ENCODE peak calls at places on chromosomes 6 and 20, in nine cellular contexts. T is GM23338, R is neural progenitor cell, G is GM23248, H is MM.1S, W is PC-3, X is HCT116, F is OCI-LY7, L is SK-N-SH. V is an unnamed sample.

GRCh38 chr6:16676978-16677377 is 84.3 kb downstream of the ATXN1 start:
- DNase-seq in H (no peak), G (peak; percentile 31), W (peak; percentile 47), L (no peak), F (no peak), T (peak; percentile 14), R (peak; percentile 19), X (peak; percentile 66), V (no peak)

GRCh38 chr20:59829415-59830106 is 103.9 kb downstream of the SYCP2 start:
- DNase-seq in T (no peak), L (no peak), H (no peak), F (no peak), R (no peak), X (no peak), W (no peak), G (no peak), V (no peak)

GRCh38 chr6:75206338-75207210 is 721 bp upstream of the COL12A1 start:
- DNase-seq in F (no peak), T (peak; percentile 32), R (peak; percentile 48), W (no peak), H (no peak), L (peak; percentile 18), G (peak; percentile 81), X (no peak), V (peak; percentile 32)

GRCh38 chr6:158661156-158661555 is 11.3 kb downstream of the SYTL3 start:
- DNase-seq in W (peak; percentile 44), F (no peak), T (peak; percentile 51), L (no peak), X (no peak), R (no peak), H (no peak), G (no peak), V (no peak)

GRCh38 chr6:33967966-33968724 is 164.3 kb upstream of the MLN start:
- DNase-seq in W (peak; percentile 37), G (peak; percentile 29), T (peak; percentile 82), R (peak; percentile 67), X (peak; percentile 13), H (no peak), F (no peak), L (peak; percentile 64), V (no peak)

GRCh38 chr6:134258849-134259306 is 59.0 kb downstream of the SGK1 start:
- DNase-seq in T (no peak), L (no peak), X (no peak), R (no peak), G (no peak), F (no peak), H (no peak), W (no peak), V (no peak)

GRCh38 chr6:75643173-75643572 is 41.5 kb downstream of the SENP6 start:
- DNase-seq in X (no peak), G (peak; percentile 2), F (no peak), R (no peak), L (no peak), T (no peak), H (no peak), W (no peak), V (no peak)

GRCh38 chr20:56929606-56930005 is 300.5 kb downstream of the TFAP2C start:
- DNase-seq in H (no peak), W (no peak), F (no peak), R (peak; percentile 26), G (no peak), T (peak; percentile 47), L (no peak), X (no peak), V (no peak)

GRCh38 chr6:20706293-20707165 is 172.3 kb downstream of the CDKAL1 start:
- DNase-seq in G (peak; percentile 20), T (no peak), L (no peak), X (peak; percentile 7), W (no peak), R (no peak), H (no peak), F (no peak), V (peak; percentile 20)

GRCh38 chr6:122770835-122771601 is 8.5 kb upstream of the FABP7 start:
- DNase-seq in H (no peak), T (peak; percentile 58), F (no peak), W (peak; percentile 40), L (no peak), X (no peak), R (peak; percentile 34), G (no peak), V (peak; percentile 20)

GRCh38 chr6:122530440-122531046 is 58.9 kb upstream of the SERINC1 start:
- DNase-seq in F (peak; percentile 64), X (peak; percentile 62), T (peak; percentile 92), W (peak; percentile 82), G (peak; percentile 77), L (peak; percentile 44), R (peak; percentile 74), H (peak; percentile 72), V (peak; percentile 81)

GRCh38 chr6:157659536-157660271 is 163.3 kb upstream of the SNX9 start:
- DNase-seq in G (no peak), W (no peak), T (no peak), H (no peak), L (no peak), F (no peak), R (no peak), X (no peak), V (no peak)

GRCh38 chr6:169702640-169703246 is 817 bp downstream of the C6orf120 start:
- DNase-seq in F (peak; percentile 50), G (peak; percentile 53), L (peak; percentile 68), H (peak; percentile 12), T (peak; percentile 44), R (peak; percentile 48), X (no peak), W (peak; percentile 23), V (peak; percentile 53)

GRCh38 chr6:27129917-27130316 is 117.6 kb upstream of the PRSS16 start:
- DNase-seq in G (no peak), F (no peak), W (no peak), L (no peak), H (no peak), R (no peak), X (no peak), T (no peak), V (no peak)

GRCh38 chr6:50145125-50145524 is 95.4 kb upstream of the DEFB112 start:
- DNase-seq in X (no peak), T (peak; percentile 31), R (peak; percentile 5), L (peak; percentile 12), W (peak; percentile 39), G (peak; percentile 27), H (no peak), F (peak; percentile 3), V (no peak)

GRCh38 chr20:25991051-25991755 is 294.6 kb upstream of the ZNF337 start:
- DNase-seq in G (no peak), R (no peak), X (no peak), H (no peak), L (no peak), W (no peak), F (no peak), T (no peak), V (no peak)

GRCh38 chr20:25984933-25985332 is 288.3 kb upstream of the ZNF337 start:
- DNase-seq in F (no peak), T (no peak), L (no peak), R (no peak), W (no peak), H (no peak), G (peak; percentile 69), X (no peak), V (no peak)

GRCh38 chr20:25985597-25985996 is 288.9 kb upstream of the ZNF337 start:
- DNase-seq in W (no peak), T (no peak), R (no peak), H (no peak), L (no peak), X (no peak), F (no peak), G (no peak), V (no peak)

GRCh38 chr20:25989196-25989595 is 292.5 kb upstream of the ZNF337 start:
- DNase-seq in X (no peak), F (no peak), R (no peak), H (no peak), T (no peak), W (no peak), L (no peak), G (no peak), V (no peak)

GRCh38 chr20:25987073-25987927 is 290.6 kb upstream of the ZNF337 start:
- DNase-seq in R (peak; percentile 59), F (peak; percentile 58), T (peak; percentile 45), X (no peak), L (peak; percentile 74), H (peak; percentile 29), W (no peak), G (peak; percentile 1), V (peak; percentile 46)
- H3K4me3 ChIP-seq in R (no peak overlapping the region), F (peak overlapping the region; percentile 61), T (peak overlapping the region; percentile 36), X (no peak overlapping the region), L (no peak overlapping the region), H (peak overlapping the region; percentile 41), W (no peak overlapping the region), G (no peak overlapping the region), V (no peak overlapping the region)

GRCh38 chr6:71197770-71198169 is 90.8 kb upstream of the OGFRL1 start:
- DNase-seq in R (no peak), X (no peak), L (no peak), G (peak; percentile 68), W (peak; percentile 38), T (no peak), F (no peak), H (no peak), V (no peak)

GRCh38 chr6:71198908-71199307 is 89.7 kb upstream of the OGFRL1 start:
- DNase-seq in R (no peak), L (no peak), F (no peak), G (no peak), W (no peak), X (no peak), H (no peak), T (no peak), V (no peak)

GRCh38 chr6:71190809-71191208 is 97.8 kb upstream of the OGFRL1 start:
- DNase-seq in X (no peak), L (peak; percentile 10), G (peak; percentile 74), R (peak; percentile 13), H (peak; percentile 22), T (peak; percentile 51), W (peak; percentile 58), F (peak; percentile 67), V (peak; percentile 41)

GRCh38 chr6:71197267-71197666 is 91.3 kb upstream of the OGFRL1 start:
- DNase-seq in X (no peak), F (no peak), R (no peak), W (peak; percentile 64), T (peak; percentile 17), G (peak; percentile 5), H (no peak), L (no peak), V (peak; percentile 16)

GRCh38 chr6:71194730-71195129 is 93.9 kb upstream of the OGFRL1 start:
- DNase-seq in W (peak; percentile 63), X (no peak), H (no peak), T (no peak), L (no peak), F (no peak), R (no peak), G (peak; percentile 67), V (no peak)
- TF ChIP-seq EZH2phosphoT487 in W (no peak), X (no peak), H (no peak), T (no peak), L (no peak), F (no peak), R (no peak), G (no peak), V (no peak)

GRCh38 chr20:17646209-17646717 is 35.8 kb downstream of the RRBP1 start:
- DNase-seq in F (no peak), H (no peak), R (no peak), X (no peak), L (peak; percentile 66), W (no peak), G (no peak), T (no peak), V (no peak)
- H3K79me2 ChIP-seq in F (no peaks in the 10 kb centered on the region), H (peaks cover 99% of the 10 kb centered on the region), R (peaks cover 30% of the 10 kb centered on the region), X (peaks cover 76% of the 10 kb centered on the region), L (peaks cover 94% of the 10 kb centered on the region), W (peaks cover 88% of the 10 kb centered on the region), G (peaks cover 98% of the 10 kb centered on the region), T (peaks cover 84% of the 10 kb centered on the region), V (peaks cover 100% of the 10 kb centered on the region)

GRCh38 chr6:7479801-7480266 is 61.6 kb upstream of the DSP start:
- DNase-seq in X (peak; percentile 51), L (no peak), G (peak; percentile 87), H (no peak), T (no peak), R (no peak), F (no peak), W (peak; percentile 91), V (peak; percentile 70)
- H3K4me3 ChIP-seq in X (no peak overlapping the region), L (peak overlapping the region; percentile 47), G (peak overlapping the region; percentile 27), H (no peak overlapping the region), T (no peak overlapping the region), R (no peak overlapping the region), F (no peak overlapping the region), W (peak overlapping the region; percentile 43), V (no peak overlapping the region)